ENCODE peak calls at places on chromosomes 12 and 14, in seven cellular contexts. L is A549, D is HCT116, M is Peyer's patch, Q is spleen, J is prostate gland, A is ovary. C is an unnamed sample.

GRCh38 chr14:78637903-78638302 is 467.7 kb downstream of the NRXN3 start:
- DNase-seq in L (no peak), D (no peak), M (no peak), Q (no peak), J (no peak), A (no peak), C (no peak)

GRCh38 chr12:46509135-46509534 is 136.6 kb upstream of the SLC38A2 start:
- DNase-seq in L (no peak), D (no peak), M (no peak), Q (no peak), J (no peak), A (no peak), C (no peak)

GRCh38 chr14:58297412-58297761 is 968 bp upstream of the ARID4A start:
- DNase-seq in L (peak; percentile 13), D (no peak), M (no peak), Q (no peak), J (no peak), A (no peak), C (peak; percentile 65)

GRCh38 chr14:96894966-96895365 is 97.8 kb downstream of the VRK1 start:
- DNase-seq in L (no peak), D (no peak), M (no peak), Q (no peak), J (no peak), A (no peak), C (no peak)

GRCh38 chr14:101820283-101820798 is 58.8 kb downstream of the PPP2R5C start:
- DNase-seq in L (no peak), D (no peak), M (peak; percentile 61), Q (no peak), J (no peak), A (no peak), C (no peak)

GRCh38 chr14:64645220-64645891 is 58.9 kb upstream of the PLEKHG3 start:
- DNase-seq in L (no peak), D (no peak), M (no peak), Q (no peak), J (no peak), A (no peak), C (no peak)

GRCh38 chr12:102596016-102596415 is 115.7 kb upstream of the IGF1 start:
- DNase-seq in L (no peak), D (no peak), M (no peak), Q (no peak), J (no peak), A (no peak), C (no peak)

GRCh38 chr14:100782516-100783320 is 43.2 kb upstream of the MEG3 start:
- DNase-seq in L (no peak), D (no peak), M (no peak), Q (peak; percentile 47), J (no peak), A (no peak), C (peak; percentile 48)

GRCh38 chr12:94248582-94248981 is 100.2 kb downstream of the PLXNC1 start:
- DNase-seq in L (no peak), D (no peak), M (no peak), Q (no peak), J (no peak), A (no peak), C (no peak)

GRCh38 chr12:79563021-79563739 is 127.6 kb downstream of the PAWR start:
- DNase-seq in L (no peak), D (no peak), M (no peak), Q (no peak), J (no peak), A (no peak), C (no peak)

GRCh38 chr12:92162079-92162478 is 16.4 kb upstream of the BTG1 start:
- DNase-seq in L (no peak), D (no peak), M (no peak), Q (no peak), J (no peak), A (no peak), C (no peak)

GRCh38 chr12:66799548-66799947 is 120.7 kb upstream of the GRIP1 start:
- DNase-seq in L (no peak), D (no peak), M (no peak), Q (no peak), J (no peak), A (no peak), C (no peak)

GRCh38 chr12:125549171-125549570 is 483.9 kb downstream of the AACS start:
- DNase-seq in L (no peak), D (no peak), M (no peak), Q (no peak), J (no peak), A (no peak), C (no peak)

GRCh38 chr14:90808759-90809529 is 7.3 kb downstream of the TTC7B start:
- DNase-seq in L (no peak), D (no peak), M (no peak), Q (no peak), J (no peak), A (no peak), C (no peak)

GRCh38 chr14:105395538-105395854 is 2.8 kb upstream of the TEX22 start:
- DNase-seq in L (no peak), D (no peak), M (no peak), Q (no peak), J (no peak), A (no peak), C (no peak)

GRCh38 chr12:70178038-70178437 is 65.2 kb upstream of the CNOT2 start:
- DNase-seq in L (no peak), D (no peak), M (no peak), Q (no peak), J (no peak), A (no peak), C (no peak)

GRCh38 chr14:93014038-93015023 is 91.4 kb downstream of the CHGA start:
- DNase-seq in L (no peak), D (no peak), M (no peak), Q (no peak), J (no peak), A (no peak), C (no peak)

DNA sequence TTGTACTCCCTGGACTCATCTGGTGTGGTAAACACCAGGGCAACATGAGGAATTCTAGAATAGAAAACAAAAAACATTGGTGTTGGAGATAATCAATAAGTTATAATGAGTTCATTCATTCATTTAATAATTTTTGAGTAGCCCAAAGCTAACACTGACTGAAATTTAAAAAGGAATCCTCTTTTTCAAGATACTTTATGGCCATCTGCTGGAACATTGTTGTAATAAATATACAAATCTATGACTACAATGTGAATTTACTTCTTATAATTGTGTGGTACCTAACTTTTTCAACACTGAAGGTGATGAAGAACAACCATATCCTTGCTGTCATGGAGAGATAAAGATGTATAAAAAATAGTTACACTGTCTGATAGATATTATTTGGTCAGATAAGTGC is 687.3 kb upstream of the MIS18BP1 start:
- DNase-seq in L (no peak), D (no peak), M (no peak), Q (no peak), J (no peak), A (no peak), C (no peak)
- TF ChIP-seq CTCF in L (no peak), D (no peak), M (no peak), Q (no peak), J (no peak), A (no peak), C (no peak)

GRCh38 chr12:50932787-50933280 is 19.5 kb upstream of the HIGD1C start:
- DNase-seq in L (no peak), D (no peak), M (no peak), Q (no peak), J (no peak), A (no peak), C (no peak)
- TF ChIP-seq POLR2A in L (no peak), D (no peak), M (no peak), Q (no peak), J (no peak), A (no peak), C (no peak)

DNA sequence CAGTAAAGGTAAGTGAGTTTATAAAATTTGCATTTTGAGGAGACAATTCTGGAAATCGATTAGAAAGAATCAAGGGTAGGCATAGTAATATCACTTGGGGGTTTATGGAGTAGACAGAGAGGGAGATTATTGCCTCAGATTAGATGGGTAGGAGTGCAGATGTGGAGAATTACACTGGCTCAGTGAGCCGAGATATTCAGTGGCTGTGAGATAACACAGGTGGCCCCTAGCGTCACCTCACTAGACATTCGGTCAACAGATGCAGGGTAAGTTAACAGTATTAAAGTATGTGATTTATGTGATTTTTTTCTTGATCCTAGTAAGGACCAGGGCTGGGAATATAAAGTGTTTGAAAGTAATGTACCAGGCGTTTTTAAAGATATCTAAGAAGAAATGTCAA is 39.6 kb upstream of the KLRD1 start:
- DNase-seq in L (no peak), D (no peak), M (no peak), Q (no peak), J (no peak), A (no peak), C (no peak)
- TF ChIP-seq CTCF in L (no peak), D (no peak), M (no peak), Q (no peak), J (no peak), A (no peak), C (no peak)

GRCh38 chr12:12804432-12804886 is 8.7 kb upstream of the DDX47 start:
- DNase-seq in L (peak; percentile 86), D (peak; percentile 70), M (no peak), Q (no peak), J (no peak), A (no peak), C (no peak)
- TF ChIP-seq POLR2A in L (no peak), D (no peak), M (no peak), Q (no peak), J (no peak), A (no peak), C (no peak)

GRCh38 chr12:2623472-2623871 is 171.3 kb upstream of the FKBP4 start:
- DNase-seq in L (no peak), D (no peak), M (no peak), Q (no peak), J (no peak), A (no peak), C (no peak)

GRCh38 chr12:2622460-2622859 is 172.3 kb upstream of the FKBP4 start:
- DNase-seq in L (no peak), D (no peak), M (no peak), Q (no peak), J (no peak), A (no peak), C (no peak)

GRCh38 chr12:2627343-2628191 is 167.2 kb upstream of the FKBP4 start:
- DNase-seq in L (no peak), D (no peak), M (no peak), Q (no peak), J (no peak), A (no peak), C (no peak)

GRCh38 chr12:2625267-2625666 is 169.5 kb upstream of the FKBP4 start:
- DNase-seq in L (no peak), D (no peak), M (no peak), Q (no peak), J (no peak), A (no peak), C (no peak)

GRCh38 chr12:2624543-2625266 is 170.1 kb upstream of the FKBP4 start:
- DNase-seq in L (no peak), D (peak; percentile 36), M (no peak), Q (no peak), J (no peak), A (no peak), C (no peak)
- TF ChIP-seq CTCF in L (no peak), D (peak; percentile 82), M (no peak), Q (no peak), J (no peak), A (no peak), C (no peak)